ENCODE peak calls at places on chromosome 19, in five cellular contexts. F, O, S, X and I are unnamed samples.

GRCh38 chr19:16290692-16291091 is 33.9 kb upstream of the KLF2 start:
- DNase-seq in S (no peak), F (no peak), X (no peak), O (no peak), I (no peak)

GRCh38 chr19:45526143-45526542 is 18.9 kb downstream of the VASP start:
- DNase-seq in F (peak; percentile 78), S (peak; percentile 55), X (no peak), O (peak; percentile 61), I (peak; percentile 82)

GRCh38 chr19:12194827-12195500 is 32.1 kb downstream of the ZNF136 start:
- DNase-seq in X (peak; percentile 8), F (peak; percentile 85), S (peak; percentile 6), O (no peak), I (no peak)

GRCh38 chr19:275958-276646 is 15.1 kb downstream of the PLPP2 start:
- DNase-seq in F (no peak), X (no peak), O (no peak), S (no peak), I (no peak)

GRCh38 chr19:1968279-1969175 is 27.6 kb downstream of the CSNK1G2 start:
- DNase-seq in S (no peak), O (no peak), X (no peak), F (no peak), I (no peak)

GRCh38 chr19:29671393-29672076 is 6.3 kb downstream of the PLEKHF1 start:
- DNase-seq in O (no peak), X (no peak), F (peak; percentile 92), S (no peak), I (peak; percentile 21)

GRCh38 chr19:19606021-19606420 is 12.5 kb downstream of the PBX4 start:
- DNase-seq in O (no peak), S (peak; percentile 10), F (peak; percentile 77), X (no peak), I (peak; percentile 57)

GRCh38 chr19:40433391-40434216 is 7.8 kb upstream of the SERTAD1 start:
- DNase-seq in O (peak; percentile 86), S (peak; percentile 88), F (peak; percentile 93), X (peak; percentile 66), I (peak; percentile 92)

GRCh38 chr19:38434549-38435051 is 1.1 kb downstream of the RYR1 start:
- DNase-seq in O (no peak), F (no peak), X (no peak), S (no peak), I (no peak)

GRCh38 chr19:43310221-43310620 is 40.9 kb upstream of the PSG9 start:
- DNase-seq in S (no peak), O (no peak), F (no peak), X (no peak), I (peak; percentile 47)

GRCh38 chr19:2270157-2270571 is 11.8 kb downstream of the PEAK3 start:
- DNase-seq in S (no peak), O (no peak), X (no peak), F (peak; percentile 83), I (peak; percentile 45)

GRCh38 chr19:54096642-54097106 is 3.9 kb downstream of the OSCAR start:
- DNase-seq in X (no peak), O (peak; percentile 46), F (no peak), S (peak; percentile 17), I (peak; percentile 58)

GRCh38 chr19:7888145-7888825 is at the start of gene LRRC8E:
- DNase-seq in X (no peak), S (peak; percentile 55), F (peak; percentile 70), O (peak; percentile 51), I (peak; percentile 87)

GRCh38 chr19:34128558-34129250 is 43.6 kb upstream of the LSM14A start:
- DNase-seq in O (no peak), S (no peak), F (no peak), X (no peak), I (peak; percentile 20)

GRCh38 chr19:6725513-6726231 is 5.2 kb upstream of the C3 start:
- DNase-seq in S (no peak), F (peak; percentile 7), X (no peak), O (no peak), I (no peak)

GRCh38 chr19:47456721-47457478 is 14.8 kb downstream of the SLC8A2 start:
- DNase-seq in O (no peak), S (no peak), F (no peak), X (no peak), I (no peak)

GRCh38 chr19:17311455-17312248 is 2.3 kb downstream of the DDA1 start:
- DNase-seq in O (no peak), X (no peak), F (no peak), S (peak; percentile 79), I (peak; percentile 88)

GRCh38 chr19:16281743-16282142 is 42.9 kb upstream of the KLF2 start:
- DNase-seq in O (no peak), X (no peak), F (no peak), S (no peak), I (no peak)

GRCh38 chr19:52398091-52398461 is 427 bp downstream of the ZNF528 start:
- DNase-seq in S (peak; percentile 1), F (no peak), X (no peak), O (no peak), I (peak; percentile 30)

GRCh38 chr19:49422407-49423277 is 599 bp downstream of the PTH2 start:
- DNase-seq in S (peak; percentile 17), F (no peak), O (peak; percentile 40), X (no peak), I (peak; percentile 29)

GRCh38 chr19:33024398-33024797 is 40.3 kb downstream of the RHPN2 start:
- DNase-seq in O (no peak), F (no peak), S (no peak), X (no peak), I (no peak)

GRCh38 chr19:459724-460511 is 915 bp downstream of the SHC2 start:
- DNase-seq in S (peak; percentile 27), X (no peak), F (no peak), O (peak; percentile 27), I (peak; percentile 37)

GRCh38 chr19:13983213-13983889 is 22.8 kb downstream of the RFX1 start:
- DNase-seq in X (no peak), O (no peak), S (no peak), F (peak; percentile 80), I (no peak)

GRCh38 chr19:44548736-44549135 is 19.3 kb upstream of the CEACAM20 start:
- DNase-seq in F (no peak), X (no peak), O (no peak), S (peak; percentile 51), I (peak; percentile 80)

GRCh38 chr19:30668521-30669155 is 296.5 kb downstream of the ZNF536 start:
- DNase-seq in S (no peak), X (no peak), O (no peak), F (no peak), I (no peak)

GRCh38 chr19:42143341-42144234 is 11.3 kb upstream of the POU2F2 start:
- DNase-seq in O (peak; percentile 23), X (no peak), F (no peak), S (peak; percentile 30), I (peak; percentile 40)

GRCh38 chr19:55390461-55390880 is 4.7 kb downstream of the RPL28 start:
- DNase-seq in O (no peak), X (no peak), S (no peak), F (no peak), I (peak; percentile 53)

GRCh38 chr19:3346677-3347353 is 19.6 kb upstream of the NFIC start:
- DNase-seq in S (no peak), O (no peak), F (no peak), X (no peak), I (no peak)

GRCh38 chr19:13748169-13748884 is 16.0 kb upstream of the MRI1 start:
- DNase-seq in X (no peak), S (peak; percentile 74), O (no peak), F (no peak), I (peak; percentile 68)

GRCh38 chr19:13260883-13261653 is 110.9 kb downstream of the IER2 start:
- DNase-seq in S (peak; percentile 93), O (peak; percentile 35), X (peak; percentile 54), F (no peak), I (peak; percentile 97)

GRCh38 chr19:58001895-58002369 is 688 bp downstream of the ZNF606 start:
- DNase-seq in S (peak; percentile 5), F (no peak), X (no peak), O (no peak), I (peak; percentile 40)

GRCh38 chr19:9878511-9879196 is 43.5 kb downstream of the PIN1 start:
- DNase-seq in O (no peak), S (no peak), X (no peak), F (no peak), I (peak; percentile 58)

GRCh38 chr19:13091400-13092161 is 11.1 kb downstream of the LYL1 start:
- DNase-seq in X (no peak), O (no peak), S (peak; percentile 75), F (no peak), I (no peak)

GRCh38 chr19:6967962-6968361 is 53.3 kb downstream of the MBD3L2B start:
- DNase-seq in O (no peak), F (no peak), S (no peak), X (no peak), I (no peak)

GRCh38 chr19:56567274-56568120 is at the start of gene ZNF470:
- DNase-seq in O (peak; percentile 86), F (peak; percentile 96), X (peak; percentile 70), S (peak; percentile 87), I (peak; percentile 94)